ENCODE peak calls at places on chromosomes 5 and 9, in five cellular contexts. One of them, this sample, is unnamed.

GRCh38 chr9:17462869-17463464 is 115.9 kb upstream of the SH3GL2 start:
- DNase-seq in trophoblast cell: peak
- DNase-seq in neuronal stem cell: peak
- DNase-seq in H9: no peak
- DNase-seq in H1: no peak
- DNase-seq in this sample: peak

GRCh38 chr5:137350791-137351190 is 148.3 kb downstream of the SPOCK1 start:
- DNase-seq in trophoblast cell: no peak
- DNase-seq in neuronal stem cell: no peak
- DNase-seq in H9: no peak
- DNase-seq in H1: no peak
- DNase-seq in this sample: no peak

GRCh38 chr5:53364098-53364497 is 116.3 kb upstream of the FST start:
- DNase-seq in neuronal stem cell: no peak
- DNase-seq in trophoblast cell: no peak
- DNase-seq in H9: no peak
- DNase-seq in H1: no peak
- DNase-seq in this sample: no peak

GRCh38 chr5:19910131-19910530 is 77.9 kb downstream of the CDH18 start:
- DNase-seq in H9: no peak
- DNase-seq in neuronal stem cell: no peak
- DNase-seq in trophoblast cell: no peak
- DNase-seq in H1: no peak
- DNase-seq in this sample: no peak

GRCh38 chr9:70641631-70642030 is 227.2 kb upstream of the KLF9 start:
- DNase-seq in neuronal stem cell: no peak
- DNase-seq in trophoblast cell: no peak
- DNase-seq in H1: no peak
- DNase-seq in H9: no peak
- DNase-seq in this sample: no peak

GRCh38 chr9:124077915-124078572 is 66.5 kb downstream of the LHX2 start:
- DNase-seq in H1: no peak
- DNase-seq in trophoblast cell: peak
- DNase-seq in neuronal stem cell: no peak
- DNase-seq in H9: no peak
- DNase-seq in this sample: peak

GRCh38 chr9:88749420-88749819 is 214.4 kb downstream of the NXNL2 start:
- DNase-seq in H1: no peak
- DNase-seq in H9: no peak
- DNase-seq in neuronal stem cell: no peak
- DNase-seq in trophoblast cell: no peak
- DNase-seq in this sample: peak

GRCh38 chr9:83106272-83106671 is 43.3 kb upstream of the RASEF start:
- DNase-seq in H1: no peak
- DNase-seq in trophoblast cell: peak
- DNase-seq in H9: no peak
- DNase-seq in neuronal stem cell: no peak
- DNase-seq in this sample: peak

GRCh38 chr9:73155968-73156592 is 4.4 kb downstream of the ANXA1 start:
- DNase-seq in neuronal stem cell: no peak
- DNase-seq in H1: no peak
- DNase-seq in trophoblast cell: peak
- DNase-seq in H9: no peak
- DNase-seq in this sample: no peak

GRCh38 chr9:79257671-79258410 is 313.9 kb upstream of the TLE4 start:
- DNase-seq in trophoblast cell: no peak
- DNase-seq in H9: peak
- DNase-seq in H1: no peak
- DNase-seq in neuronal stem cell: no peak
- DNase-seq in this sample: no peak

GRCh38 chr9:10259668-10260067 is 353.1 kb downstream of the PTPRD start:
- DNase-seq in neuronal stem cell: no peak
- DNase-seq in H1: no peak
- DNase-seq in H9: no peak
- DNase-seq in trophoblast cell: no peak
- DNase-seq in this sample: no peak

GRCh38 chr9:92455217-92455616 is 27.1 kb downstream of the ASPN start:
- DNase-seq in H9: peak
- DNase-seq in H1: no peak
- DNase-seq in neuronal stem cell: no peak
- DNase-seq in trophoblast cell: peak
- DNase-seq in this sample: no peak

GRCh38 chr5:132265336-132266030 is 8.0 kb downstream of the PDLIM4 start:
- DNase-seq in neuronal stem cell: no peak
- DNase-seq in H1: no peak
- DNase-seq in trophoblast cell: peak
- DNase-seq in H9: peak
- DNase-seq in this sample: peak

GRCh38 chr9:79611091-79611614 is 39.4 kb downstream of the TLE4 start:
- DNase-seq in H1: no peak
- DNase-seq in H9: no peak
- DNase-seq in neuronal stem cell: peak
- DNase-seq in trophoblast cell: peak
- DNase-seq in this sample: peak

GRCh38 chr9:79555474-79555873 is 16.3 kb upstream of the TLE4 start:
- DNase-seq in H1: no peak
- DNase-seq in trophoblast cell: no peak
- DNase-seq in neuronal stem cell: no peak
- DNase-seq in H9: no peak
- DNase-seq in this sample: peak

GRCh38 chr5:140340605-140341004 is 5.8 kb downstream of the HBEGF start:
- DNase-seq in H9: no peak
- DNase-seq in trophoblast cell: peak
- DNase-seq in neuronal stem cell: no peak
- DNase-seq in H1: no peak
- DNase-seq in this sample: no peak

GRCh38 chr5:74625742-74626241 is 14.7 kb downstream of the ENC1 start:
- DNase-seq in H9: peak
- DNase-seq in H1: no peak
- DNase-seq in neuronal stem cell: no peak
- DNase-seq in trophoblast cell: no peak
- DNase-seq in this sample: no peak

GRCh38 chr5:88824892-88825781 is 57.8 kb downstream of the MEF2C start:
- DNase-seq in H1: no peak
- DNase-seq in H9: no peak
- DNase-seq in trophoblast cell: peak
- DNase-seq in neuronal stem cell: no peak
- DNase-seq in this sample: peak

GRCh38 chr5:93299596-93300308 is 281.3 kb downstream of the NR2F1-AS1 start:
- DNase-seq in H1: peak
- DNase-seq in neuronal stem cell: peak
- DNase-seq in H9: peak
- DNase-seq in trophoblast cell: no peak
- DNase-seq in this sample: no peak

GRCh38 chr9:91815896-91816295 is 134.1 kb downstream of the ROR2 start:
- DNase-seq in neuronal stem cell: no peak
- DNase-seq in H1: no peak
- DNase-seq in trophoblast cell: no peak
- DNase-seq in H9: no peak
- DNase-seq in this sample: no peak

GRCh38 chr5:8848997-8849585 is 696.8 kb downstream of the SEMA5A start:
- DNase-seq in H1: no peak
- DNase-seq in trophoblast cell: no peak
- DNase-seq in H9: no peak
- DNase-seq in neuronal stem cell: no peak
- DNase-seq in this sample: peak

GRCh38 chr5:38541174-38541724 is 15.2 kb downstream of the LIFR start:
- DNase-seq in H9: no peak
- DNase-seq in H1: no peak
- DNase-seq in neuronal stem cell: no peak
- DNase-seq in trophoblast cell: no peak
- DNase-seq in this sample: no peak

GRCh38 chr9:98057095-98057799 is 715 bp downstream of the NANS start:
- DNase-seq in H1: no peak
- DNase-seq in neuronal stem cell: no peak
- DNase-seq in H9: no peak
- DNase-seq in trophoblast cell: peak
- DNase-seq in this sample: peak

GRCh38 chr5:40775085-40775845 is 19.5 kb upstream of the TTC33 start:
- DNase-seq in H1: no peak
- DNase-seq in neuronal stem cell: no peak
- DNase-seq in H9: no peak
- DNase-seq in trophoblast cell: no peak
- DNase-seq in this sample: no peak

GRCh38 chr5:107232793-107233192 is 437.9 kb downstream of the EFNA5 start:
- DNase-seq in neuronal stem cell: no peak
- DNase-seq in H1: no peak
- DNase-seq in trophoblast cell: peak
- DNase-seq in H9: no peak
- DNase-seq in this sample: no peak

GRCh38 chr5:177575488-177575887 is 16.5 kb upstream of the TMED9 start:
- DNase-seq in trophoblast cell: no peak
- DNase-seq in neuronal stem cell: no peak
- DNase-seq in H9: no peak
- DNase-seq in H1: no peak
- DNase-seq in this sample: no peak

GRCh38 chr9:109289186-109289585 is 31.7 kb downstream of the EPB41L4B start:
- DNase-seq in H9: no peak
- DNase-seq in H1: no peak
- DNase-seq in neuronal stem cell: no peak
- DNase-seq in trophoblast cell: no peak
- DNase-seq in this sample: no peak

DNA sequence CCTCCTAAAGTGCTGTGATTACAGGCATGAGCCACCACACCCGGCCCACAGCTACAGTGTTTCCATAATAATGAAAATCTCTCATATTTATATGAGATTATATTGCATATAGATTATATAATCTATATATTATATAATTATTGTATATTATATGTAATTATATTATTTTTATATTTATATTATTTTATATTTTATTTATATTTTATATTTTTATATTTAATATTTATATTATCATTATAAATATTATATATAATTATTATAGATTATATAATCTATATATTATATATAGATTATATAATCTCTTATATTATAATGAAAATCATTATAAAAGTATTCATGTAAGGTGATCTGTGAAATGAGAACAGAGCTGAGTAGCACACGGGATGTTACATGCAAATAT is 11.5 kb downstream of the ANKRD18B start:
- DNase-seq in H1: no peak
- DNase-seq in neuronal stem cell: no peak
- DNase-seq in H9: no peak
- DNase-seq in trophoblast cell: no peak
- DNase-seq in this sample: no peak
- H2BK12ac ChIP-seq in H1: no peak
- H2BK12ac ChIP-seq in neuronal stem cell: no peak
- H2BK12ac ChIP-seq in H9: no peak
- H2BK12ac ChIP-seq in trophoblast cell: no peak
- H2BK12ac ChIP-seq in this sample: no peak

DNA sequence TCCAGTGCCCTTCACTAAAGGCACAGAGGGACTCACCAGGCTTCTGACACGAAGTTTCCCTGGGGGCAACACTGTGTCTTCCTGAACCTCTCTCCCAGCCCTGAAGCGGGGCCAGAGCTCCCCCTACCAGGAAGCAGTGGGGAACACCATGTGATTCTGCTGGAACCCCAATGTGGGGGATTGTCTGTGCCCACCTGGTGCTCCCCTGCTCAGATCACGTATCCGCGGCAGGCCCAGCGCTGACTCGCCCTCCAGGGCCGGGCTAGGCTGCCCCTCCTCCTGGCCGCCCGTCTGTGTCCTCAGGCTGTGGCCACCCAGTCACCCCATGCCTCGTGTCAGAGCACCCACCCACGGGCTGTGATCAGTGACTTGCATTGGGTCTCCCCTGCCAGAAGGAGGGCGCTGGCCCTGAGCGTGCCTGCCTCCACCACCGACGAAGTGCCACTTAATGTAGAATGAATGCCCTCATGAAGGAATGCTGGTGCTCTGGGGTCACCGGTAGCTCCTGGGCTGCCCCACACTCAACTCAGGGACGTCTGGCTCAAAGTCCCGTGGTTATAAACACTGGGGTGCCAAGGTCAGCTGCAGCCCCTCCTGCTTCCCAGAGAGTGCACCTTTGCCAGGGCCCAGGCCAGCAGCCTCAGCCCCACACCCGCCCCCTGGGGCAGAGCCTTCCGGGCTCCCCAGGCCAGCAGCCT is 22.1 kb downstream of the SARDH start:
- DNase-seq in H1: peak
- DNase-seq in H9: peak
- DNase-seq in neuronal stem cell: no peak
- DNase-seq in trophoblast cell: no peak
- DNase-seq in this sample: peak
- H3K18ac ChIP-seq in H1: peak
- H3K18ac ChIP-seq in H9: no peak
- H3K18ac ChIP-seq in neuronal stem cell: peak
- H3K18ac ChIP-seq in trophoblast cell: peak
- H3K18ac ChIP-seq in this sample: peak

DNA sequence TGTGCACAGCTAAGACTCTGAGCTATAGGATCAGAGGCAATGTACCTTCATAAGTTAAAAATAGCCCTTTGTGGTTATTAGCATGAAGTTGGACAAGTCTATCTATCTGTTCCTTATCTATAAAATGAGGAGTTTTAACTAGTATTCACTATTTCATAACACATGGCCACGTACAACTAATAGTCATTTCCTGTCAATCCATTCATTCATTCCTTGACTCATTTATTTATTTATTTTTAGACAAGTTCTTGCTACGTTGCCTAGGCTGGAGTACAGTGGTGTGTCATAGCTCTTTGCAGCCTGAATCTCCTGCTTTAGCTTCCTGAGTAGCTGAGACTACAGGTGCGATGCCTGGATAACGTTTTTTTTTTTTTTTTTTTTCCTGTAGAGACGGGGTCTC is 92.1 kb downstream of the NR3C1 start:
- DNase-seq in H9: no peak
- DNase-seq in neuronal stem cell: no peak
- DNase-seq in H1: no peak
- DNase-seq in trophoblast cell: peak
- DNase-seq in this sample: peak
- H3K23ac ChIP-seq in H9: no peak
- H3K23ac ChIP-seq in neuronal stem cell: no peak
- H3K23ac ChIP-seq in H1: no peak
- H3K23ac ChIP-seq in trophoblast cell: no peak
- H3K23ac ChIP-seq in this sample: no peak

GRCh38 chr9:75852746-75853145 is 37.7 kb upstream of the PCSK5 start:
- DNase-seq in trophoblast cell: peak
- DNase-seq in H9: no peak
- DNase-seq in neuronal stem cell: no peak
- DNase-seq in H1: no peak
- DNase-seq in this sample: no peak

GRCh38 chr9:75855509-75855908 is 35.0 kb upstream of the PCSK5 start:
- DNase-seq in neuronal stem cell: no peak
- DNase-seq in trophoblast cell: peak
- DNase-seq in H9: no peak
- DNase-seq in H1: no peak
- DNase-seq in this sample: peak

GRCh38 chr9:75847085-75847484 is 43.4 kb upstream of the PCSK5 start:
- DNase-seq in H9: no peak
- DNase-seq in neuronal stem cell: no peak
- DNase-seq in H1: no peak
- DNase-seq in trophoblast cell: no peak
- DNase-seq in this sample: no peak

GRCh38 chr9:75850459-75851200 is 39.8 kb upstream of the PCSK5 start:
- DNase-seq in H1: no peak
- DNase-seq in neuronal stem cell: no peak
- DNase-seq in trophoblast cell: peak
- DNase-seq in H9: no peak
- DNase-seq in this sample: no peak

GRCh38 chr9:75851917-75852316 is 38.6 kb upstream of the PCSK5 start:
- DNase-seq in trophoblast cell: peak
- DNase-seq in H1: no peak
- DNase-seq in H9: no peak
- DNase-seq in neuronal stem cell: no peak
- DNase-seq in this sample: no peak
- H2BK12ac ChIP-seq in trophoblast cell: peak
- H2BK12ac ChIP-seq in H1: no peak
- H2BK12ac ChIP-seq in H9: no peak
- H2BK12ac ChIP-seq in neuronal stem cell: no peak
- H2BK12ac ChIP-seq in this sample: no peak